ENCODE peak calls at places on chromosomes 11 and 22, in eight cellular contexts. C is cardiac muscle cell; J is NCI-H2029; R is stimulated activated CD4-positive, alpha-beta T cell treated with anti-CD3 and anti-CD28 coated beads, Interleukin-15, amount 100 ng/mL, for 24 hours; X is A549; M is sigmoid colon; N is right atrium auricular region; O is activated T-helper 9 cell treated with anti-CD3 and anti-CD28 coated beads, Interleukin-2, amount 50 U/mL, for 16 hours. U is an unnamed sample.

GRCh38 chr22:19289475-19290161 is 1.9 kb downstream of the CLTCL1 start:
- DNase-seq in C (peak; percentile 79), J (no peak), R (no peak), X (no peak), M (no peak), N (no peak), O (no peak), U (no peak)

GRCh38 chr11:65095974-65096806 is at the start of gene VPS51:
- DNase-seq in C (peak; percentile 95), J (peak; percentile 86), R (peak; percentile 90), X (peak; percentile 95), M (peak; percentile 95), N (peak; percentile 95), O (peak; percentile 72), U (peak; percentile 96)

GRCh38 chr22:24289781-24290181 is 19.1 kb downstream of the SPECC1L start:
- DNase-seq in C (no peak), J (no peak), R (no peak), X (no peak), M (peak; percentile 65), N (no peak), O (no peak), U (no peak)

GRCh38 chr11:285021-285893 is 3.7 kb upstream of the PGGHG start:
- DNase-seq in C (no peak), J (no peak), R (no peak), X (no peak), M (peak; percentile 53), N (no peak), O (no peak), U (no peak)

GRCh38 chr22:50074551-50075042 is 10.6 kb downstream of the MLC1 start:
- DNase-seq in C (peak; percentile 19), J (peak; percentile 37), R (no peak), X (no peak), M (no peak), N (no peak), O (no peak), U (no peak)

GRCh38 chr22:47474895-47475294 is 712.4 kb downstream of the TBC1D22A start:
- DNase-seq in C (no peak), J (no peak), R (no peak), X (no peak), M (no peak), N (no peak), O (no peak), U (no peak)

GRCh38 chr11:64084146-64084961 is 48.6 kb downstream of the FLRT1 start:
- DNase-seq in C (no peak), J (no peak), R (no peak), X (no peak), M (no peak), N (no peak), O (no peak), U (no peak)

GRCh38 chr11:70501026-70501901 is 102.9 kb downstream of the CTTN start:
- DNase-seq in C (no peak), J (peak; percentile 35), R (no peak), X (no peak), M (peak; percentile 67), N (no peak), O (no peak), U (no peak)

GRCh38 chr22:35170716-35171697 is 86.3 kb upstream of the HMGXB4 start:
- DNase-seq in C (no peak), J (no peak), R (no peak), X (no peak), M (no peak), N (no peak), O (no peak), U (peak; percentile 31)

GRCh38 chr11:78432058-78432515 is 14.5 kb upstream of the GAB2 start:
- DNase-seq in C (peak; percentile 51), J (peak; percentile 6), R (peak; percentile 14), X (no peak), M (no peak), N (no peak), O (no peak), U (no peak)

GRCh38 chr11:84642500-84642899 is 984.6 kb downstream of the DLG2 start:
- DNase-seq in C (no peak), J (no peak), R (no peak), X (no peak), M (no peak), N (no peak), O (no peak), U (no peak)

GRCh38 chr11:130050272-130050671 is 19.4 kb upstream of the APLP2 start:
- DNase-seq in C (no peak), J (no peak), R (no peak), X (no peak), M (no peak), N (no peak), O (no peak), U (no peak)

GRCh38 chr22:22908941-22909604 is 21.5 kb downstream of the IGLL5 start:
- DNase-seq in C (no peak), J (no peak), R (no peak), X (no peak), M (no peak), N (no peak), O (no peak), U (no peak)

GRCh38 chr11:130121430-130121978 is 38.1 kb upstream of the ST14 start:
- DNase-seq in C (peak; percentile 74), J (no peak), R (peak; percentile 35), X (no peak), M (no peak), N (no peak), O (no peak), U (no peak)

GRCh38 chr11:88284306-88285057 is 53.1 kb downstream of the CTSC start:
- DNase-seq in C (peak; percentile 60), J (no peak), R (no peak), X (no peak), M (no peak), N (no peak), O (no peak), U (no peak)

GRCh38 chr22:48578138-48579034 is 1249.3 kb downstream of the BRD1 start:
- DNase-seq in C (no peak), J (no peak), R (no peak), X (no peak), M (no peak), N (no peak), O (no peak), U (no peak)